ENCODE peak calls at places on chromosomes 1 and 21, in five cellular contexts. Z, R, L, F and I are unnamed samples.

GRCh38 chr21:33128538-33128937 is 58.6 kb downstream of the OLIG1 start:
- DNase-seq in F (no peak), Z (no peak), L (no peak), R (no peak), I (no peak)

GRCh38 chr1:40806724-40807675 is 23.4 kb downstream of the KCNQ4 start:
- DNase-seq in R (peak), F (no peak), Z (no peak), L (no peak), I (no peak)

GRCh38 chr1:29549001-29549400 is 312.7 kb downstream of the PTPRU start:
- DNase-seq in L (no peak), R (no peak), Z (no peak), F (no peak), I (no peak)

GRCh38 chr1:27602510-27603319 is 1.2 kb downstream of the AHDC1 start:
- DNase-seq in F (no peak), Z (no peak), R (peak), L (peak), I (no peak)

GRCh38 chr1:96973605-96974004 is 252.0 kb downstream of the PTBP2 start:
- DNase-seq in Z (no peak), F (no peak), R (peak), L (no peak), I (no peak)

GRCh38 chr1:244815600-244816099 is 19.8 kb upstream of the COX20 start:
- DNase-seq in Z (no peak), F (no peak), R (no peak), L (no peak), I (no peak)

GRCh38 chr1:232443372-232443771 is 186.6 kb downstream of the SIPA1L2 start:
- DNase-seq in L (no peak), Z (no peak), R (no peak), F (no peak), I (no peak)

GRCh38 chr1:205071028-205071409 is 13.2 kb downstream of the TMEM81 start:
- DNase-seq in L (no peak), R (no peak), F (no peak), Z (no peak), I (no peak)

GRCh38 chr1:204366759-204367158 is 7.0 kb upstream of the PLEKHA6 start:
- DNase-seq in L (no peak), R (peak), Z (no peak), F (no peak), I (no peak)

GRCh38 chr1:206992815-206993214 is 22.6 kb upstream of the FCAMR start:
- DNase-seq in L (no peak), R (no peak), Z (no peak), F (no peak), I (no peak)

GRCh38 chr1:22761821-22762220 is 51.2 kb downstream of the EPHB2 start:
- DNase-seq in Z (no peak), F (no peak), L (no peak), R (no peak), I (no peak)

GRCh38 chr1:36994863-36995262 is 39.5 kb downstream of the GRIK3 start:
- DNase-seq in Z (no peak), L (no peak), R (no peak), F (no peak), I (no peak)

GRCh38 chr1:229171934-229172333 is 99.0 kb upstream of the RAB4A start:
- DNase-seq in F (no peak), R (no peak), L (no peak), Z (no peak), I (no peak)

GRCh38 chr1:89566761-89567174 is 42.1 kb downstream of the LRRC8B start:
- DNase-seq in F (no peak), R (peak), Z (no peak), L (peak), I (no peak)

GRCh38 chr1:236092899-236093298 is 28.0 kb upstream of the NID1 start:
- DNase-seq in R (no peak), L (no peak), Z (no peak), F (no peak), I (no peak)

GRCh38 chr1:245996806-245997205 is 510.3 kb downstream of the SMYD3 start:
- DNase-seq in F (no peak), R (no peak), Z (no peak), L (no peak), I (no peak)

GRCh38 chr1:229209816-229210215 is 61.1 kb upstream of the RAB4A start:
- DNase-seq in R (no peak), L (no peak), F (no peak), Z (no peak), I (no peak)

GRCh38 chr1:100924212-100924611 is 28.3 kb downstream of the SLC30A7 start:
- DNase-seq in R (no peak), Z (no peak), L (no peak), F (no peak), I (no peak)

GRCh38 chr1:168287237-168287664 is 6.6 kb downstream of the TBX19 start:
- DNase-seq in Z (no peak), L (no peak), F (no peak), R (no peak), I (no peak)

GRCh38 chr1:26370591-26371382 is 1.8 kb downstream of the ZNF683 start:
- DNase-seq in R (no peak), L (no peak), Z (no peak), F (no peak), I (no peak)

GRCh38 chr1:8629241-8630091 is 188.0 kb downstream of the RERE start:
- DNase-seq in Z (no peak), R (peak), L (no peak), F (no peak), I (peak)

GRCh38 chr1:178999061-178999460 is 26.6 kb upstream of the FAM20B start:
- DNase-seq in L (no peak), F (no peak), Z (no peak), R (no peak), I (no peak)

GRCh38 chr1:226891846-226892533 is 21.6 kb downstream of the PSEN2 start:
- DNase-seq in L (no peak), Z (no peak), F (no peak), R (no peak), I (no peak)

GRCh38 chr21:30779269-30779668 is 24.0 kb upstream of the KRTAP21-1 start:
- DNase-seq in Z (no peak), L (no peak), R (no peak), F (no peak), I (no peak)

GRCh38 chr21:39675595-39675994 is 62.9 kb downstream of the B3GALT5 start:
- DNase-seq in Z (no peak), L (no peak), F (no peak), R (no peak), I (no peak)

GRCh38 chr1:17119076-17119743 is at the start of gene PADI2:
- DNase-seq in L (peak), Z (no peak), F (no peak), R (peak), I (no peak)

GRCh38 chr1:92804721-92805169 is 19.8 kb upstream of the EVI5 start:
- DNase-seq in L (no peak), F (no peak), R (peak), Z (peak), I (peak)

GRCh38 chr1:216665891-216666290 is 57.3 kb downstream of the ESRRG start:
- DNase-seq in Z (no peak), L (no peak), F (no peak), R (no peak), I (no peak)

GRCh38 chr1:109365642-109366204 is 32.0 kb downstream of the SORT1 start:
- DNase-seq in R (no peak), L (no peak), Z (no peak), F (no peak), I (no peak)

GRCh38 chr1:24775348-24775747 is 30.1 kb downstream of the CLIC4 start:
- DNase-seq in L (no peak), R (no peak), Z (no peak), F (no peak), I (no peak)

GRCh38 chr1:173295391-173295790 is 88.3 kb upstream of the TNFSF4 start:
- DNase-seq in Z (no peak), R (no peak), F (no peak), L (no peak), I (no peak)

GRCh38 chr1:152622803-152623202 is at the start of gene LCE3A:
- DNase-seq in R (no peak), F (no peak), L (no peak), Z (no peak), I (no peak)

GRCh38 chr1:152626688-152627087 is 3.8 kb upstream of the LCE3A start:
- DNase-seq in L (no peak), F (no peak), Z (no peak), R (no peak), I (no peak)

GRCh38 chr1:152621993-152622392 is 910 bp downstream of the LCE3A start:
- DNase-seq in R (no peak), F (no peak), L (no peak), Z (no peak), I (no peak)

DNA sequence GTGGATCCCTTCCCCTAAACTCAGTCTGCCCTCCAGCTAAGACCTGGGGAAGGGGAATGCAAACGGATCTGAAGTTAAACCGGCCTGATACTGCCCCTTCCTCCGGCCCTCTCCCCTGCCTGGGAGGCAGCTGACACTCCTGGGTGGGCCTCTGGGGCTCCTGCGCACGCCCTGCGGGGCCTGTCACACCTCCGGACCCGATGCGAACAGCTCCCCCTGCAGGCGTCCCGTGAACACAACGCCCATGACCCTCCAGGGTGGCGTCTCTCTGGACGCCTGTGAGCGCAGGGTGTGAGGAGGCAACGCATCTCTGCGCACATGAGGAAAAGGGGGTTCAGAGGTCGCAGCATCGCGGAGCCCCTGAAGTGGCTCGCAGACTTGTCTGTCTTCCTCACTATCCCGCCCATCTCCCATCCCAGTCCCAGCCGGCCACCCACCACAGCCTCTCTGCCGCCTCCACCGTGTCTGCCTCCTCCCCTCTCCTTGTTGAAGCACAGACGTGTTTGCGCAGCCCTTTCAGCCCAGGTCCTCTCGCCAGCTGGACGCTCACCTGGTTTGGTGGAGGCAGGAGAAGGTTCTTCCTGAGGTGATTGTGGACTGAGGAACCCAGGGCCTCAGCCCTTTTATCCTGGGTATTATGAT is 421 bp upstream of the LCE3A start:
- DNase-seq in F (no peak), Z (no peak), R (no peak), L (no peak), I (no peak)
- TF ChIP-seq CTCF in F (no peak), Z (no peak), R (no peak), L (no peak), I (no peak)

GRCh38 chr1:150487763-150488115 is 520 bp downstream of the TARS2 start:
- DNase-seq in L (no peak), F (no peak), Z (no peak), R (no peak), I (no peak)

GRCh38 chr1:150479927-150480352 is 7.3 kb upstream of the TARS2 start:
- DNase-seq in L (no peak), R (no peak), Z (no peak), F (no peak), I (no peak)

GRCh38 chr1:150484431-150484830 is 2.8 kb upstream of the TARS2 start:
- DNase-seq in F (no peak), Z (no peak), R (peak), L (no peak), I (no peak)

GRCh38 chr1:150486966-150487762 is at the start of gene TARS2:
- DNase-seq in F (peak), R (peak), Z (peak), L (peak), I (peak)

GRCh38 chr1:150484861-150485260 is 2.4 kb upstream of the TARS2 start:
- DNase-seq in Z (no peak), F (no peak), L (no peak), R (no peak), I (no peak)
- TF ChIP-seq CTCF in Z (no peak), F (no peak), L (no peak), R (peak), I (peak)

DNA sequence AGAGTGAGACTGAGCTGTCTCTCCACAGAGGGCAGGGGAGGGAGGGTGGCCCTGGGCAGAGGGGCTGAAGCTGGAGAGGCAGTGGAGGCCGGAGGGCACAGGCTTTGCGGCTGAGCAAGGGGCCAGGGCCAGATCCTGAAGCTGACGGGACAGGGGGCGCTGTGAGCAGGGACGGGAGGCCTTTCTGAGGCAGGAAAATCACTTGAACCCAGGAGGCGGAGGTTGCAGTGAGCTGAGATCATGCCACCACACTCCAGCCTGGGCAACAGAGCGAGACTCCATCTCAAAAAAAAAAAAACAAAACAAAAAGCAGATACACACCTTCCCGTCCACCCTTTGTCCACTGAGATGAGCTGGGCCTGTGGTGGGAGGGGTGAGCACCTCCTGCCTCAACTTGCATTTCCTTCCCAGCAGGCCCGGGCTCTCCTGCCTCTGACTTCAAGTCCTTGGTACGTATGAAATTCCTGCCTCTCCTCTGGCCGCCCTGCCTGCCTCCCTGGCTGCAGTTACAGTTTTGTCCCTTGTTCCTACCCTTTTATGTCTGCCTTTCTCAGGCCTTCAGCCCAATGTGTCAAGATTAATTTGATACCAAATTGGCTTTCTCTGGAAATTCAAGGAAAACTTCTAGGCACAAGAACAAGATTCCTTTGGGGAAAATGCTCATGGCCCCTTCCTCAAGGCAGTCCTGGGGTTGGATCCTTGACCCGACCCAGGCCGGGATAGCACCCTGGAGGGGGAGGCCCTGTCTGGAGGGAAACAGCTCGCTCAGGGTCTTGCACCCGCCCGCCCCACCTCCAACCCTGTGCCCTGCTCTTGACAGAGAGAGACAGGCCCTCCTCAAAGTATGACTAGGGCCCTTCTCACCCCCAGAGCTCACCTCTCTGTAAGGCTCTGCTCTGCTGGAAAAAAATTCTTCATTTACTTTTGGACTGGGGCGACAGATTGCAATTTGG is 11.2 kb upstream of the ADAMTSL4 start:
- DNase-seq in Z (no peak), L (no peak), F (no peak), R (peak), I (peak)
- TF ChIP-seq CTCF in Z (no peak), L (no peak), F (no peak), R (no peak), I (peak)

DNA sequence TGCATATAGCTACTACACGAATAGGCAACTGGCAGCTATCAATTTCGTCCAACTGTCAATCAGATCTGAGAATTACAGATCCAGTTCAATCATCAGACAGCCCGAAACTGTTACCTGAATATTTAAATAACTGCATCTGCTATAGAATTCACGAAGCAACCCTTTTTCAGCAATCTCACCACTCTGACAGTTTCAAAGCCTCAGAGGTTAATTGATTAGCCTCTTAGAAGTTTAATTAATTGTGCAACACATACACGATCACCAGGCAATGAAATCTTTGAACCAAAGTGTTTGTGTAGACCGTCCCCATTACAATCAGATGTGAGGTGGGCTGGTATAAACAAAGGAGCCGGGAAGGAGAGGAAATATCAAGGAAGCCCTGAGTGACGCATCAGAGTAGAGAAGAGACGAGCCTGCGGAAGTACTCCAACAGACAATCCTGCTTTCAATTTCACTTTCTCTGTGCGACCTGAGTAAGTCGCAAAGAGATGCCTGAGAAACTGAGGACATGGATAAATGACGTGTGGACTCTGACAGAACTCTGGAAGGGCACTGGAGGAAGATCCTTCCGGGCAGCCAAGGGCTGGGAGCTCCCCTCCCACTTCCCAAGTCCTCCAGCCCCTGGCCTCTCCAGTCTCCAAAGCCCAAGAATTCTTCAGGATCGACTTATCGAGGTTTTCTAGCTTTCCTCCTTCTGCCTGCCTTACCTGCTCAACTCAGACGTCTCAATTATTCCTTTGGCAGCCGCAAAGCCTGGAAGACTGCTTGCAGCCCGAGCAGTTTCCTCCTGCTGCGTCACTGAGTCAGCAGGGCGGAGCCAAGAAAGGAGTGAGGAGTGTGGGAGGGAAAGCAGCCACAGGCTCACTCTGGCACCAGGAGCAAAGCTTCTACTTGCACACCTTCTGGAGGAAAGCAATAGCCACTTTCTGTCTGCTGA is at the start of gene RNASEL:
- DNase-seq in L (peak), R (peak), F (peak), Z (no peak), I (peak)
- TF ChIP-seq CTCF in L (no peak), R (no peak), F (no peak), Z (no peak), I (no peak)

GRCh38 chr1:165254376-165254775 is 102.1 kb downstream of the LMX1A start:
- DNase-seq in Z (no peak), L (no peak), R (no peak), F (no peak), I (no peak)
- TF ChIP-seq CTCF in Z (no peak), L (no peak), R (no peak), F (no peak), I (no peak)

DNA sequence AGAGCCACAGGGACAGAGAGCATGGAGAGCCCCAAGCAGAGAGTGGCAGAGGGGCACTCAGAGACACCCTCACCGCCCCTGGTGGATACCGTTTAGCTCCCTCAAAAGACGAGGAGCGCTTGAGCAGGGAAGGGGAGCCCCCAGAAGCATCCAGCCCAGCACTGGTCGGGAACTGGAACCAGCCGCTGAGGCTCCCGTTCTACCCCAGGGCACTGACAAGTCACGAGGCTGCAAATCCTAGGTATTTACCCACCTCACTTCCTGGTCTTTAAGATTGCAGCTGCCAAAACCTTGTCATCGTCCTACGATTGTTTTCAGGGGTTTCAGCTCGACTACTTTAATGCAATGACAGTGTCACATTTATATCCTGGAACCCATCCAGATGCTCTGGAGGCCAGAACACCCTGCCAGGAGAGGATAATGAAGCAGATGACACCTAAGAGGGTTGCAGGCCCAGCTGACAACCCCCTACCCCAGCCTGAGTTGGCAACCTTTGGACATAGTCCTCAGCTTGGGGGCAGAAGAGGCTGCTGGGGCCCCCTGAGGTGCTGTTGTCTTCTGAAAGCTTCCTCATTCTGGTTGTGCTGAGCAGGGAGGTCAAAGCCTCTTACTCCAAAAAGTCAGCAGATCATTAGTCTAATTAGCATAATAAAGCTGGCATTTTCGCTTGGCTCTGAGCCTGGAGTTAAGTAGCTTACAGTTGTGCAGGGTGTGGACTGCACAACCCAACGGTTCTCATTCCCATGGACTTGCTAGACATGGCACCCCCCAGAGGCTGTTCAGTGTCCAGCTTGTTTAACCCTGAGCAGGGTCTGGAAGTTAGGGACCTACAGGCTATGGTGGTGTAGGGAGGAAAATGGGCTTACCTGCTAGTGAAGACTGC is 20.6 kb upstream of the BACE2 start:
- DNase-seq in L (no peak), F (no peak), Z (no peak), R (no peak), I (no peak)
- TF ChIP-seq CTCF in L (no peak), F (no peak), Z (no peak), R (no peak), I (no peak)